ENCODE peak calls at places on chromosome 5, in four cellular contexts. W, V, R and J are unnamed samples. For H3K4me1, the result is how much of the 10 kb centered on the place peaks cover.

GRCh38 chr5:73311291-73312110 is 137.1 kb downstream of the FOXD1 start:
- DNase-seq in R (no peak), W (peak), V (no peak), J (no peak)

GRCh38 chr5:84603557-84604185 is 219.0 kb upstream of the EDIL3 start:
- DNase-seq in R (no peak), W (peak), V (no peak), J (no peak)

GRCh38 chr5:134517553-134517952 is 7.9 kb upstream of the JADE2 start:
- DNase-seq in R (no peak), W (no peak), V (no peak), J (no peak)

GRCh38 chr5:161084108-161084507 is 232.1 kb upstream of the ATP10B start:
- DNase-seq in W (no peak), V (no peak), R (no peak), J (no peak)

GRCh38 chr5:135218486-135218755 is 180.6 kb downstream of the MACROH2A1 start:
- DNase-seq in W (no peak), R (no peak), V (no peak), J (no peak)

GRCh38 chr5:117095803-117096332 is 521.2 kb upstream of the SEMA6A start:
- DNase-seq in R (no peak), W (no peak), V (no peak), J (no peak)

GRCh38 chr5:138952962-138953361 is 77.8 kb upstream of the LRRTM2 start:
- DNase-seq in V (no peak), R (no peak), W (no peak), J (no peak)

GRCh38 chr5:135641329-135642178 is 62.8 kb upstream of the CXCL14 start:
- DNase-seq in R (no peak), W (no peak), V (no peak), J (no peak)

GRCh38 chr5:144549580-144549979 is 378.9 kb downstream of the KCTD16 start:
- DNase-seq in V (no peak), W (peak), R (no peak), J (no peak)

GRCh38 chr5:179150011-179150410 is 89.8 kb downstream of the ZNF354C start:
- DNase-seq in R (no peak), V (no peak), W (no peak), J (no peak)

GRCh38 chr5:60649288-60649917 is 50.6 kb downstream of the DEPDC1B start:
- DNase-seq in V (no peak), W (peak), R (no peak), J (no peak)

GRCh38 chr5:180648658-180649296 is 623 bp downstream of the FLT4 start:
- DNase-seq in W (no peak), V (no peak), R (no peak), J (no peak)

GRCh38 chr5:111548312-111548930 is 36.1 kb upstream of the STARD4 start:
- DNase-seq in V (no peak), W (no peak), R (no peak), J (no peak)

GRCh38 chr5:178471666-178472065 is 118.5 kb downstream of the COL23A1 start:
- DNase-seq in V (no peak), W (no peak), R (no peak), J (no peak)

GRCh38 chr5:61737991-61738390 is 405.9 kb downstream of the ZSWIM6 start:
- DNase-seq in W (no peak), V (no peak), R (no peak), J (no peak)

GRCh38 chr5:142324377-142324870 is 397 bp downstream of the SPRY4 start:
- DNase-seq in W (no peak), R (no peak), V (no peak), J (no peak)

GRCh38 chr5:133200256-133200655 is 148.4 kb downstream of the HSPA4 start:
- DNase-seq in V (no peak), R (no peak), W (no peak), J (no peak)

GRCh38 chr5:76785493-76785892 is 33.3 kb upstream of the F2RL1 start:
- DNase-seq in R (peak), V (no peak), W (peak), J (no peak)

GRCh38 chr5:96257904-96258303 is 175.1 kb downstream of the PCSK1 start:
- DNase-seq in W (peak), V (no peak), R (no peak), J (no peak)

GRCh38 chr5:96252596-96252995 is 180.5 kb downstream of the PCSK1 start:
- DNase-seq in W (no peak), V (no peak), R (no peak), J (no peak)

GRCh38 chr5:96253140-96253539 is 179.9 kb downstream of the PCSK1 start:
- DNase-seq in V (no peak), W (no peak), R (no peak), J (no peak)

GRCh38 chr5:96256795-96257470 is 176.1 kb downstream of the PCSK1 start:
- DNase-seq in R (peak), W (peak), V (no peak), J (no peak)

DNA sequence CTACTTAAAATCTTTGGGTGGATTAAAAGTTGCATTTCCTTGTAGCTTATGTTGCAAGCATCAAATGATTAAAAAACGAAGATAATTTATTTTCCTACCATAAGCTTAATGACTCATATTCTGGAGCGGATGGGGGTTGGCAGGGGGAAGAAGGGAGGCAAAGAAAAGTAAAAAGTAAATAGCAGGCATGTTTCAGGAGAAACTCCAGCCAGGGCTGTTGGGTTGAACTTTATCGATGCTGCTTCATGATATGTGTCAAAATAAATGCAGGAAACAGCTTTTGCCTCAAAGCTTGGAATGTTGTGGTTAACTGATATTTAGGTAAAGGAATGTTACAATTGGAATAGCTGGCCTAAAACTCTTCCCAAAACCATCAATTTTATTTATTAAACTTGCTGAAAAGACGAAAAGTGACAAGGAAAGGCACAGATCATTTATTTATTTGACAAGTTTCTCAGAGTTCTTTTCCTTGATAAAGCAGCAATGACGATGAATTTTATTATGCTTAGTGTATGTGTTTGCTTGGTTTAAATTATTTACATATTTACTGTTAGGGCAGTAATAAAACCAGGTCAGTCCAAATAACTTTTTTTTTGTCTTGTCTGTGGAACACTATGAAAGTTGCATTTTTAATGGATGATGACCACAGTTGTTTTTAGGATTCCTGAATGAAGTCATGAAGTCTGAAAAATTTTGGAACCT is 177.9 kb downstream of the PCSK1 start:
- DNase-seq in W (peak), V (no peak), R (no peak), J (no peak)
- H3K4me1 ChIP-seq in W (under half), V (under half), R (under half), J (under half)

GRCh38 chr5:52987711-52988329 is 1.3 kb upstream of the ITGA2 start:
- DNase-seq in W (peak), R (no peak), V (no peak), J (no peak)

GRCh38 chr5:52988335-52989024 is 672 bp upstream of the ITGA2 start:
- DNase-seq in V (no peak), W (no peak), R (no peak), J (no peak)

GRCh38 chr5:52985306-52985705 is 3.8 kb upstream of the ITGA2 start:
- DNase-seq in R (no peak), W (no peak), V (no peak), J (no peak)

GRCh38 chr5:52981507-52981906 is 7.6 kb upstream of the ITGA2 start:
- DNase-seq in R (no peak), W (no peak), V (no peak), J (no peak)

GRCh38 chr5:52983731-52984620 is 5.2 kb upstream of the ITGA2 start:
- DNase-seq in V (no peak), R (no peak), W (peak), J (no peak)
- H3K4me1 ChIP-seq in V (under half), R (under half), W (under half), J (under half)

DNA sequence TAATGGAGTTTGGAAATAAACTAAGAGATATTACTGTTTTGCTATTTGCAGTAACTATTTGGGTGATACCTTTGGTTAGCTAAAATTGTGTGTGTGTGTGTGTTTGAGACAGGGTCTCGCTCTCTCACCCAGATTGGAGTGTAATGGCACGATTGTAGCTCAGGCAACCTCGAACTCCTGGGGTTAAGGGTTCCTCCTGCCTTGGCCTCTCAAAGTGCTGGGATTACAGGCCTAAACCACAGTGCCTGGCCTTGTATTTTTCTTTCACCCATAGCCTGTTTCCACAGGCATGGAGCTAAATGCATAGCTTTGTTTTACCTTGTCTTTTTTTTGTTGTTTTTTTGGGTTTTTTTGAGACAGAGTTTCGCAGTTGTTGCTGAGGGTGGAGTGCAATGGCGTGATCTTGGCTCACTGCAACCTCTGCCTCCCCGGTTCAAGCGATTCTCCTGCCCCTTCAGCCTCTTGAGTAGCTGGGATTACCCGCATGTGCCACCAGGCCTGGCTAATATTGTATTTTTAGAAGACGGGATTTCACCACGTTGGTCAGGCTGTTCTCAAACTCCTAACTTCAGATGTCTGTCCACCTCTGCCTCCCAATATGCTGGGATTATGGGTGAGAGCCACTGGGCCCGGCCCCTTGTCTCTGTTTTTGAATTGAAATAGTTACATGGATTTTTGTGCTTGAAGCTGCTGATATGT is 5.6 kb downstream of the GPBP1 start:
- DNase-seq in R (no peak), V (no peak), W (no peak), J (no peak)
- H3K4me1 ChIP-seq in R (under half), V (under half), W (under half), J (half or more)

DNA sequence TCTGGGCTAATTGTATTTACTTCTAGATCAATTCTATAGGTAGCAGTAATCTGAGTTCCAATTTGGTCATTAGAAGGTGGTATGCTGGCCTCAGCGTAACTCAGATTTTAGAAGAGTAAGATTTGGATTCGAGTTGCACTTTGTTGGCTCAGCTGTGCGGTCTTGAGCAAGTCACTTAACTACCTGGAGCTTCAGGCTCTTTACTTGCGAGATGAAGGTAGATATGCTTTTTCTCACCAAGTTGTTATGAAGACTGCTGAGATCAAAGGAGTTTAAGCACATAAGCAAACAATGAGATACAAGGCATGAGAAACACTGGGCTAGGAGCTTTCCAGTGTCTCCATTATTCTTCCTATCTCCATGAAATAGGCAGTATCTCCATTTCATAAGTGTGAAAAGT is 133.8 kb upstream of the RANBP3L start:
- DNase-seq in R (no peak), V (no peak), W (no peak), J (no peak)
- H3K4me1 ChIP-seq in R (under half), V (under half), W (under half), J (under half)

GRCh38 chr5:167029488-167029887 is 1262.0 kb upstream of the WWC1 start:
- DNase-seq in W (no peak), V (no peak), R (no peak), J (no peak)

GRCh38 chr5:167036585-167036984 is 1254.9 kb upstream of the WWC1 start:
- DNase-seq in W (no peak), V (no peak), R (no peak), J (no peak)

GRCh38 chr5:167030500-167031120 is 1260.8 kb upstream of the WWC1 start:
- DNase-seq in W (no peak), R (peak), V (peak), J (no peak)
- H3K4me1 ChIP-seq in W (under half), R (under half), V (under half), J (under half)

GRCh38 chr5:150636391-150637244 is 3.8 kb upstream of the SYNPO start:
- DNase-seq in W (peak), R (peak), V (no peak), J (no peak)
- H3K4me1 ChIP-seq in W (half or more), R (under half), V (under half), J (under half)

DNA sequence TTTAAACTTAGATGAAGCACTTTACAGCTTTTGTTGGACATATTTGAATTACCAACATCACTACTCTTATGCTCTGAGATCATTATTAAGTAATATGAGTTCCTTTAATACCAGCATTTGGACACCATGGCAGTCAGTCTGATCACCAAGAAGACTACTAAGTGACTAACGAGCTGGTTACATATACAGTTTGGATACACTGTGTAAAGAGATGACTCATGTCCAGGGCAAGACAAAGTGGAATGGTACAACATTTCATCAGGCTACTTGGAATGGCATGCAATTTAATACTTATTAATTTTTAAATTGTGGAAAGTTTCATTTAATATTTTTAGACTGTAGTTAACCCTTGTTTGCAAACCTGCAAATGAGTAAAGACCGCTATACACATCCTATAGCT is 237.4 kb upstream of the PRDM9 start:
- DNase-seq in V (no peak), W (no peak), R (no peak), J (no peak)
- H3K4me1 ChIP-seq in V (under half), W (under half), R (under half), J (under half)

DNA sequence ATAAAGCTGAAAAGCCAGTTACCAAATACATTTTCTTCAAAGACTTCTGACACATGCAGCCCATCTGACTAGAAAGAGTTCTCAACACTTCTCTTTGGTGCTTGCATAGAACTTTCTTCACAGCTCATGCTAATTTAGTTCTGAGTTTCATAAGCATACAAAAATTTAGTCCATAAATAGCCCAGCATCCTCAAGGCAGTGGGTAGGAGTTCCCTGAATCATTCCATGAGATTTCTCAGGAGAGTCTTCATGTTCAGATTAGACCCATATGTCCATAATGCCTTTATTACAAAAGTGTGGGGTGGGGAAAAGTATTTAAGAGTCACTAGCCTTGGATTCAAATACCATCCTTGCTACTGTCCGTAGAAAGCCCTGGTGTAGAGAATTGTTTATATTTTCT is 290.2 kb upstream of the RGMB start:
- DNase-seq in V (no peak), R (no peak), W (peak), J (no peak)
- H3K4me1 ChIP-seq in V (under half), R (under half), W (under half), J (under half)

DNA sequence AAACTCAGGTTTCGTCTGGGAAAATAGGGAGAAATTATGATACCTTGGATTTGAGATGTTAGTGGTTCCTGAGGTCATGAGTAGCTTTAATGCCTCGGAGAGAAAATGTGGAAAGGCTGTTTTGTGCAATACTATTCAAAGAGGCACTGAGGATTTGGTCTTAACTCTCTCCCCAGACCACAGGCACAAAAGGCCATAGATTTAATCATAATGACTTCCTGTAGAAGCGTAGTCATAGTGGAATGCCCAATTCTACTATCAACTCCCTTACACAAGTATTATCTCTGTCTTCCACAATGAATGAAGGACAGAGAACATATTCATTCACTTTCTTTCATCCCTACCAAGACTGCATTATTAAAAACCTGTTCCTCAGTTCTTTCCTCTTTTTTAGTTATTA is 153.0 kb upstream of the FTMT start:
- DNase-seq in V (no peak), W (no peak), R (no peak), J (no peak)
- H3K4me1 ChIP-seq in V (under half), W (under half), R (under half), J (under half)